ENCODE peak calls at places on chromosomes 16 and 17, in ten cellular contexts. One of them, this sample, is unnamed.

GRCh38 chr16:30488764-30489595 is 16.4 kb downstream of the ITGAL start:
- DNase-seq in PC-9: peak; percentile 53
- DNase-seq in foreskin fibroblast: peak; percentile 11
- DNase-seq in neural progenitor cell: no peak
- DNase-seq in esophagus muscularis mucosa: no peak
- DNase-seq in GM12865: no peak
- DNase-seq in IMR-90: no peak
- DNase-seq in fibroblast of lung: no peak
- DNase-seq in CD8-positive, alpha-beta T cell: no peak
- DNase-seq in psoas muscle: no peak
- DNase-seq in this sample: no peak

GRCh38 chr17:70871180-70871818 is 702.0 kb downstream of the KCNJ2 start:
- DNase-seq in GM12865: no peak
- DNase-seq in foreskin fibroblast: no peak
- DNase-seq in esophagus muscularis mucosa: no peak
- DNase-seq in IMR-90: no peak
- DNase-seq in neural progenitor cell: no peak
- DNase-seq in fibroblast of lung: peak; percentile 26
- DNase-seq in CD8-positive, alpha-beta T cell: no peak
- DNase-seq in psoas muscle: no peak
- DNase-seq in PC-9: no peak
- DNase-seq in this sample: no peak

GRCh38 chr17:36731806-36732205 is 130.4 kb downstream of the MRM1 start:
- DNase-seq in esophagus muscularis mucosa: no peak
- DNase-seq in PC-9: no peak
- DNase-seq in foreskin fibroblast: no peak
- DNase-seq in fibroblast of lung: no peak
- DNase-seq in neural progenitor cell: peak; percentile 88
- DNase-seq in IMR-90: no peak
- DNase-seq in CD8-positive, alpha-beta T cell: no peak
- DNase-seq in psoas muscle: no peak
- DNase-seq in GM12865: no peak
- DNase-seq in this sample: no peak

GRCh38 chr16:47887496-47887895 is 268.3 kb downstream of the ABCC12 start:
- DNase-seq in neural progenitor cell: peak; percentile 47
- DNase-seq in PC-9: peak; percentile 73
- DNase-seq in psoas muscle: no peak
- DNase-seq in GM12865: no peak
- DNase-seq in IMR-90: peak; percentile 33
- DNase-seq in esophagus muscularis mucosa: no peak
- DNase-seq in foreskin fibroblast: peak; percentile 50
- DNase-seq in fibroblast of lung: no peak
- DNase-seq in CD8-positive, alpha-beta T cell: no peak
- DNase-seq in this sample: no peak

GRCh38 chr16:30574678-30575077 is 3.2 kb upstream of the ZNF688 start:
- DNase-seq in psoas muscle: no peak
- DNase-seq in GM12865: no peak
- DNase-seq in esophagus muscularis mucosa: no peak
- DNase-seq in PC-9: no peak
- DNase-seq in foreskin fibroblast: no peak
- DNase-seq in CD8-positive, alpha-beta T cell: no peak
- DNase-seq in fibroblast of lung: no peak
- DNase-seq in neural progenitor cell: no peak
- DNase-seq in IMR-90: no peak
- DNase-seq in this sample: no peak

GRCh38 chr17:79658811-79659207 is 48.0 kb upstream of the RBFOX3 start:
- DNase-seq in fibroblast of lung: peak; percentile 6
- DNase-seq in IMR-90: peak; percentile 21
- DNase-seq in foreskin fibroblast: peak; percentile 17
- DNase-seq in neural progenitor cell: peak; percentile 77
- DNase-seq in esophagus muscularis mucosa: peak; percentile 78
- DNase-seq in PC-9: no peak
- DNase-seq in CD8-positive, alpha-beta T cell: no peak
- DNase-seq in psoas muscle: no peak
- DNase-seq in GM12865: peak; percentile 17
- DNase-seq in this sample: no peak

GRCh38 chr16:57138281-57138935 is 46.0 kb downstream of the CPNE2 start:
- DNase-seq in IMR-90: no peak
- DNase-seq in PC-9: no peak
- DNase-seq in foreskin fibroblast: no peak
- DNase-seq in neural progenitor cell: no peak
- DNase-seq in psoas muscle: no peak
- DNase-seq in GM12865: no peak
- DNase-seq in CD8-positive, alpha-beta T cell: no peak
- DNase-seq in fibroblast of lung: no peak
- DNase-seq in esophagus muscularis mucosa: no peak
- DNase-seq in this sample: no peak

GRCh38 chr16:54911079-54911478 is 19.6 kb upstream of the IRX5 start:
- DNase-seq in GM12865: no peak
- DNase-seq in CD8-positive, alpha-beta T cell: no peak
- DNase-seq in foreskin fibroblast: no peak
- DNase-seq in psoas muscle: no peak
- DNase-seq in IMR-90: no peak
- DNase-seq in esophagus muscularis mucosa: no peak
- DNase-seq in PC-9: no peak
- DNase-seq in fibroblast of lung: no peak
- DNase-seq in neural progenitor cell: no peak
- DNase-seq in this sample: no peak

GRCh38 chr16:4607841-4608703 is 6.6 kb downstream of the UBALD1 start:
- DNase-seq in neural progenitor cell: no peak
- DNase-seq in fibroblast of lung: no peak
- DNase-seq in esophagus muscularis mucosa: no peak
- DNase-seq in PC-9: no peak
- DNase-seq in CD8-positive, alpha-beta T cell: no peak
- DNase-seq in foreskin fibroblast: no peak
- DNase-seq in psoas muscle: no peak
- DNase-seq in IMR-90: no peak
- DNase-seq in GM12865: no peak
- DNase-seq in this sample: no peak
- H3K4me3 ChIP-seq in neural progenitor cell: no peak overlapping the region
- H3K4me3 ChIP-seq in fibroblast of lung: no peak overlapping the region
- H3K4me3 ChIP-seq in esophagus muscularis mucosa: no peak overlapping the region
- H3K4me3 ChIP-seq in PC-9: no peak overlapping the region
- H3K4me3 ChIP-seq in CD8-positive, alpha-beta T cell: no peak overlapping the region
- H3K4me3 ChIP-seq in foreskin fibroblast: no peak overlapping the region
- H3K4me3 ChIP-seq in psoas muscle: no peak overlapping the region
- H3K4me3 ChIP-seq in IMR-90: no peak overlapping the region
- H3K4me3 ChIP-seq in GM12865: no peak overlapping the region
- H3K4me3 ChIP-seq in this sample: no peak overlapping the region

DNA sequence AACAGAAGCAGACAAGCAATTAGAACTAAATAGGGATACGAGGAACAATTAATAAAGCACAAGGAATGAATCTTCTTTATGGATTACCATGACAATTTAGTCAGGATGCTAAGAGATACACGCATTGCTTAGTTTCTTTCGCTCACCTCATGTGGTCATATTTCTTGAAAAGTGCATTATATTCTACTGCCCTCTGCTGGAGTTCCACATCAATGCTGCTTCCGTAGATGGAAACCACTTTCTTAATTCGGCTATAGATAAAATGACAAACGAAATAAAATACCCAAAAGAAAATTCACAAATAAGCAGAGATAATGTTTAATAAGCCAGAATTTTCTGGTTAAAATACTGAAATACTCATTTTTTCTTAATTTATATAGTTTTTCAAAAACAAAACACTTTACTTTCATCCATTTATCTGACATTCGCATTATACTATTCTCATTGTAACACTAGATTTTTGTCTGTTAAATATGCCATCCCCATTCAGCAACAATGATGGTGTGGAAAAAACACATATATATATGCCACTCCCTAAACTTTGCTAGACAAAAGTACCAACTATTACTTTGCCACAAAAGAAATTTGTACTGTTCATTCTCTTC is 22.0 kb upstream of the PHLPP2 start:
- DNase-seq in neural progenitor cell: peak; percentile 47
- DNase-seq in foreskin fibroblast: peak; percentile 63
- DNase-seq in GM12865: peak; percentile 40
- DNase-seq in fibroblast of lung: peak; percentile 62
- DNase-seq in IMR-90: peak; percentile 52
- DNase-seq in CD8-positive, alpha-beta T cell: no peak
- DNase-seq in psoas muscle: no peak
- DNase-seq in PC-9: peak; percentile 42
- DNase-seq in esophagus muscularis mucosa: no peak
- DNase-seq in this sample: peak; percentile 31
- TF ChIP-seq CTCF in neural progenitor cell: peak; percentile 81
- TF ChIP-seq CTCF in foreskin fibroblast: peak; percentile 72
- TF ChIP-seq CTCF in GM12865: peak; percentile 44
- TF ChIP-seq CTCF in fibroblast of lung: peak; percentile 66
- TF ChIP-seq CTCF in IMR-90: peak; percentile 58
- TF ChIP-seq CTCF in CD8-positive, alpha-beta T cell: peak; percentile 75
- TF ChIP-seq CTCF in psoas muscle: peak; percentile 67
- TF ChIP-seq CTCF in PC-9: peak; percentile 81
- TF ChIP-seq CTCF in esophagus muscularis mucosa: peak; percentile 56
- TF ChIP-seq CTCF in this sample: peak; percentile 77

GRCh38 chr16:87634411-87634810 is 32.1 kb downstream of the JPH3 start:
- DNase-seq in esophagus muscularis mucosa: no peak
- DNase-seq in IMR-90: no peak
- DNase-seq in foreskin fibroblast: no peak
- DNase-seq in neural progenitor cell: no peak
- DNase-seq in psoas muscle: no peak
- DNase-seq in PC-9: no peak
- DNase-seq in fibroblast of lung: no peak
- DNase-seq in CD8-positive, alpha-beta T cell: no peak
- DNase-seq in GM12865: no peak
- DNase-seq in this sample: no peak

GRCh38 chr16:87636050-87636684 is 33.9 kb downstream of the JPH3 start:
- DNase-seq in GM12865: peak; percentile 65
- DNase-seq in CD8-positive, alpha-beta T cell: peak; percentile 84
- DNase-seq in neural progenitor cell: peak; percentile 89
- DNase-seq in esophagus muscularis mucosa: no peak
- DNase-seq in IMR-90: peak; percentile 64
- DNase-seq in psoas muscle: peak; percentile 92
- DNase-seq in PC-9: peak; percentile 61
- DNase-seq in foreskin fibroblast: peak; percentile 93
- DNase-seq in fibroblast of lung: peak; percentile 83
- DNase-seq in this sample: peak; percentile 33

GRCh38 chr16:87637357-87637756 is 35.0 kb downstream of the JPH3 start:
- DNase-seq in IMR-90: no peak
- DNase-seq in esophagus muscularis mucosa: no peak
- DNase-seq in psoas muscle: no peak
- DNase-seq in GM12865: no peak
- DNase-seq in PC-9: no peak
- DNase-seq in CD8-positive, alpha-beta T cell: no peak
- DNase-seq in neural progenitor cell: no peak
- DNase-seq in fibroblast of lung: no peak
- DNase-seq in foreskin fibroblast: no peak
- DNase-seq in this sample: no peak

GRCh38 chr16:87636741-87637140 is 34.4 kb downstream of the JPH3 start:
- DNase-seq in CD8-positive, alpha-beta T cell: no peak
- DNase-seq in IMR-90: no peak
- DNase-seq in GM12865: no peak
- DNase-seq in neural progenitor cell: no peak
- DNase-seq in esophagus muscularis mucosa: no peak
- DNase-seq in psoas muscle: no peak
- DNase-seq in PC-9: no peak
- DNase-seq in fibroblast of lung: no peak
- DNase-seq in foreskin fibroblast: no peak
- DNase-seq in this sample: no peak

GRCh38 chr16:87635541-87636049 is 33.3 kb downstream of the JPH3 start:
- DNase-seq in IMR-90: peak; percentile 19
- DNase-seq in esophagus muscularis mucosa: no peak
- DNase-seq in PC-9: no peak
- DNase-seq in neural progenitor cell: peak; percentile 73
- DNase-seq in foreskin fibroblast: peak; percentile 59
- DNase-seq in psoas muscle: peak; percentile 73
- DNase-seq in GM12865: peak; percentile 54
- DNase-seq in fibroblast of lung: peak; percentile 28
- DNase-seq in CD8-positive, alpha-beta T cell: peak; percentile 79
- DNase-seq in this sample: no peak
- H3K4me3 ChIP-seq in IMR-90: no peak overlapping the region
- H3K4me3 ChIP-seq in esophagus muscularis mucosa: peak overlapping the region; percentile 44
- H3K4me3 ChIP-seq in PC-9: peak overlapping the region; percentile 37
- H3K4me3 ChIP-seq in neural progenitor cell: peak overlapping the region; percentile 19
- H3K4me3 ChIP-seq in foreskin fibroblast: no peak overlapping the region
- H3K4me3 ChIP-seq in psoas muscle: peak overlapping the region; percentile 37
- H3K4me3 ChIP-seq in GM12865: no peak overlapping the region
- H3K4me3 ChIP-seq in fibroblast of lung: no peak overlapping the region
- H3K4me3 ChIP-seq in CD8-positive, alpha-beta T cell: peak overlapping the region; percentile 64
- H3K4me3 ChIP-seq in this sample: no peak overlapping the region

GRCh38 chr17:42537826-42538451 is 1.9 kb downstream of the NAGLU start:
- DNase-seq in esophagus muscularis mucosa: no peak
- DNase-seq in fibroblast of lung: no peak
- DNase-seq in foreskin fibroblast: no peak
- DNase-seq in IMR-90: no peak
- DNase-seq in PC-9: no peak
- DNase-seq in GM12865: no peak
- DNase-seq in neural progenitor cell: no peak
- DNase-seq in psoas muscle: peak; percentile 49
- DNase-seq in CD8-positive, alpha-beta T cell: no peak
- DNase-seq in this sample: no peak

GRCh38 chr17:42536048-42536371 is at the start of gene NAGLU:
- DNase-seq in fibroblast of lung: peak; percentile 88
- DNase-seq in esophagus muscularis mucosa: peak; percentile 99
- DNase-seq in psoas muscle: peak; percentile 99
- DNase-seq in GM12865: peak; percentile 95
- DNase-seq in CD8-positive, alpha-beta T cell: peak; percentile 75
- DNase-seq in IMR-90: peak; percentile 79
- DNase-seq in neural progenitor cell: peak; percentile 88
- DNase-seq in PC-9: peak; percentile 66
- DNase-seq in foreskin fibroblast: peak; percentile 97
- DNase-seq in this sample: no peak

GRCh38 chr17:42536372-42537155 is 523 bp downstream of the NAGLU start:
- DNase-seq in IMR-90: peak; percentile 78
- DNase-seq in PC-9: peak; percentile 52
- DNase-seq in fibroblast of lung: peak; percentile 84
- DNase-seq in GM12865: peak; percentile 92
- DNase-seq in esophagus muscularis mucosa: peak; percentile 97
- DNase-seq in neural progenitor cell: peak; percentile 87
- DNase-seq in foreskin fibroblast: peak; percentile 95
- DNase-seq in CD8-positive, alpha-beta T cell: peak; percentile 61
- DNase-seq in psoas muscle: peak; percentile 95
- DNase-seq in this sample: no peak

GRCh38 chr17:42537156-42537805 is 1.2 kb downstream of the NAGLU start:
- DNase-seq in foreskin fibroblast: no peak
- DNase-seq in psoas muscle: peak; percentile 61
- DNase-seq in neural progenitor cell: no peak
- DNase-seq in PC-9: no peak
- DNase-seq in fibroblast of lung: no peak
- DNase-seq in IMR-90: no peak
- DNase-seq in GM12865: no peak
- DNase-seq in esophagus muscularis mucosa: no peak
- DNase-seq in CD8-positive, alpha-beta T cell: no peak
- DNase-seq in this sample: no peak

GRCh38 chr17:42535400-42536047 is 517 bp upstream of the NAGLU start:
- DNase-seq in esophagus muscularis mucosa: no peak
- DNase-seq in foreskin fibroblast: no peak
- DNase-seq in CD8-positive, alpha-beta T cell: no peak
- DNase-seq in psoas muscle: peak; percentile 45
- DNase-seq in fibroblast of lung: no peak
- DNase-seq in IMR-90: no peak
- DNase-seq in PC-9: no peak
- DNase-seq in neural progenitor cell: no peak
- DNase-seq in GM12865: no peak
- DNase-seq in this sample: no peak
- TF ChIP-seq CTCF in esophagus muscularis mucosa: no peak
- TF ChIP-seq CTCF in foreskin fibroblast: no peak
- TF ChIP-seq CTCF in CD8-positive, alpha-beta T cell: no peak
- TF ChIP-seq CTCF in psoas muscle: no peak
- TF ChIP-seq CTCF in fibroblast of lung: no peak
- TF ChIP-seq CTCF in IMR-90: no peak
- TF ChIP-seq CTCF in PC-9: no peak
- TF ChIP-seq CTCF in neural progenitor cell: no peak
- TF ChIP-seq CTCF in GM12865: no peak
- TF ChIP-seq CTCF in this sample: no peak

This sample was measured in astrocyte of the cerebellum.